ENCODE peak calls at places on chromosomes 6 and 20, in four cellular contexts. R is tibial nerve, Q is suprapubic skin, O is right lobe of liver. I is an unnamed sample.

GRCh38 chr6:104625536-104625935 is 234.2 kb downstream of the HACE1 start:
- DNase-seq in R (no peak), Q (no peak), O (no peak), I (peak; percentile 62)

GRCh38 chr20:64228086-64228485 is 27.5 kb upstream of the PCMTD2 start:
- DNase-seq in Q (no peak), R (no peak), O (no peak), I (no peak)

GRCh38 chr6:36692861-36693702 is 4.5 kb upstream of the RAB44 start:
- DNase-seq in R (no peak), Q (peak; percentile 79), O (no peak), I (no peak)

GRCh38 chr6:47179286-47179685 is 130.4 kb downstream of the TNFRSF21 start:
- DNase-seq in O (no peak), Q (no peak), R (no peak), I (no peak)

GRCh38 chr20:63519765-63520593 is 586 bp upstream of the PPDPF start:
- DNase-seq in R (no peak), Q (peak; percentile 92), O (peak; percentile 72), I (no peak)

GRCh38 chr6:104638841-104639290 is 220.9 kb downstream of the HACE1 start:
- DNase-seq in Q (no peak), R (no peak), O (no peak), I (no peak)

GRCh38 chr6:138586638-138587037 is 87.3 kb upstream of the NHSL1 start:
- DNase-seq in Q (no peak), O (no peak), R (no peak), I (no peak)

GRCh38 chr6:148082721-148083120 is 259.9 kb upstream of the SASH1 start:
- DNase-seq in R (no peak), O (no peak), Q (no peak), I (no peak)

GRCh38 chr20:44097521-44098255 is 89.3 kb downstream of the JPH2 start:
- DNase-seq in Q (no peak), O (no peak), R (no peak), I (no peak)

GRCh38 chr6:124535299-124535698 is 426.9 kb upstream of the RNF217 start:
- DNase-seq in Q (no peak), O (no peak), R (no peak), I (no peak)

GRCh38 chr6:47483516-47483852 is 5.9 kb downstream of the CD2AP start:
- DNase-seq in Q (no peak), R (no peak), O (no peak), I (no peak)

GRCh38 chr20:32538526-32538918 is 46.6 kb downstream of the NOL4L start:
- DNase-seq in O (no peak), R (no peak), Q (no peak), I (no peak)

GRCh38 chr6:35719830-35720733 is 16.8 kb upstream of the ARMC12 start:
- DNase-seq in O (no peak), Q (peak; percentile 78), R (no peak), I (no peak)

GRCh38 chr6:28537065-28537464 is 11.4 kb downstream of the GPX5 start:
- DNase-seq in O (no peak), R (no peak), Q (no peak), I (no peak)

GRCh38 chr20:53216856-53217576 is 244.9 kb downstream of the TSHZ2 start:
- DNase-seq in O (peak; percentile 85), Q (peak; percentile 77), R (peak; percentile 63), I (no peak)

GRCh38 chr6:144215402-144215931 is 65.2 kb downstream of the STX11 start:
- DNase-seq in Q (no peak), O (peak; percentile 29), R (no peak), I (no peak)

GRCh38 chr6:169618526-169619490 is 83.0 kb downstream of the WDR27 start:
- DNase-seq in Q (no peak), R (no peak), O (no peak), I (peak; percentile 93)

GRCh38 chr6:44338228-44339122 is 4.0 kb upstream of the SPATS1 start:
- DNase-seq in R (peak; percentile 53), Q (no peak), O (no peak), I (no peak)

GRCh38 chr6:64280569-64280968 is 645.0 kb downstream of the PHF3 start:
- DNase-seq in O (no peak), Q (no peak), R (no peak), I (no peak)

GRCh38 chr20:47451602-47451904 is 50.1 kb upstream of the NCOA3 start:
- DNase-seq in Q (no peak), O (no peak), R (no peak), I (no peak)

GRCh38 chr6:134436950-134437349 is 119.0 kb upstream of the SGK1 start:
- DNase-seq in Q (no peak), O (no peak), R (no peak), I (no peak)

GRCh38 chr6:154319231-154319858 is 37.3 kb downstream of the IPCEF1 start:
- DNase-seq in O (no peak), R (no peak), Q (no peak), I (peak; percentile 70)

GRCh38 chr6:4613795-4614194 is 162.4 kb upstream of the CDYL start:
- DNase-seq in O (no peak), Q (no peak), R (no peak), I (no peak)

GRCh38 chr6:25942561-25943147 is 12.2 kb upstream of the SLC17A2 start:
- DNase-seq in R (no peak), O (no peak), Q (no peak), I (no peak)

GRCh38 chr20:4957939-4958362 is 43.4 kb downstream of the SLC23A2 start:
- DNase-seq in O (no peak), R (no peak), Q (no peak), I (no peak)

GRCh38 chr6:148973809-148974208 is 227.0 kb downstream of the UST start:
- DNase-seq in R (no peak), Q (no peak), O (no peak), I (no peak)

GRCh38 chr20:3744806-3745685 is 12.6 kb downstream of the HSPA12B start:
- DNase-seq in O (peak; percentile 71), R (peak; percentile 43), Q (no peak), I (no peak)

GRCh38 chr6:168034537-168034936 is 37.1 kb downstream of the KIF25 start:
- DNase-seq in O (no peak), Q (no peak), R (no peak), I (no peak)

GRCh38 chr6:33624856-33625255 is 3.7 kb downstream of the ITPR3 start:
- DNase-seq in R (no peak), O (no peak), Q (no peak), I (no peak)

GRCh38 chr6:119985952-119986736 is 636.6 kb upstream of the MAN1A1 start:
- DNase-seq in O (no peak), R (no peak), Q (no peak), I (no peak)

DNA sequence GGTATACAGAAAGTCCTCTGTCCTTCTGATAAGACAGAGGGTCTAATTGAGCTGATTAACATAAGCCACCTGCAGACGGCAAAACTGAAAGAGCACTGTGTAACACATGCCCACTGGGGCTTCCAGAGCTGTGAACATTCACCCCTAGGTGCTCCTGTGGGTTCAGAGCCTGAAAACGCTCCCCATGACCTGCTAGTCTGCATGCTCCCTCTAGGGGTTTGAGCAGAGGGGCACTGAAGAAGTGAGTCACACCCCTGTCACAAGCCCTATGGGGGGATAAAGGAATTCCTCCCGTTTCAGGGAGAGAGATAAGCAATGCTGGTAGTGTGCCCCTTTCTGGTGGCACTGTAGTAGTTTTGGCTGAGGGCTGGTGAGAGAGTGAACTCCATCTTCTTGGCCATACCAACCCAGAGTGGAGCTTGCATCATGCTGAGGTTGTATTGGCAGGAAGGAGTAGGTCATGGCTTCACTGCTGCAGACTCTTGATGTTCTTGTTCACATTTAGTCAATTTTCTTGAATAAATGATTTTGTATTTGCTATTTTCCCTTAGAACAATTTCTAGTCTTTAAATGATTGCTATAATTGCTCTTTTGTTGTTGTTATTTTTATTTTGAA is 637.5 kb upstream of the MAN1A1 start:
- DNase-seq in R (no peak), Q (no peak), O (no peak), I (no peak)
- TF ChIP-seq CTCF in R (no peak), Q (no peak), O (no peak), I (no peak)

GRCh38 chr6:75207211-75207984 is 1.5 kb upstream of the COL12A1 start:
- DNase-seq in R (no peak), O (no peak), Q (no peak), I (no peak)

GRCh38 chr6:75204222-75204958 is 1.5 kb downstream of the COL12A1 start:
- DNase-seq in O (peak; percentile 68), R (peak; percentile 64), Q (peak; percentile 85), I (peak; percentile 59)

GRCh38 chr6:75206338-75207210 is 721 bp upstream of the COL12A1 start:
- DNase-seq in O (no peak), Q (no peak), R (no peak), I (no peak)

GRCh38 chr6:75204959-75205775 is 686 bp downstream of the COL12A1 start:
- DNase-seq in Q (peak; percentile 82), O (no peak), R (peak; percentile 33), I (no peak)

GRCh38 chr6:75205776-75206334 is at the start of gene COL12A1:
- DNase-seq in Q (peak; percentile 97), O (peak; percentile 54), R (peak; percentile 94), I (peak; percentile 96)
- H3K27me3 ChIP-seq in Q (peaks cover 42% of the 10 kb centered on the region), O (peaks cover 7% of the 10 kb centered on the region), R (peaks cover 5% of the 10 kb centered on the region), I (no peaks in the 10 kb centered on the region)

GRCh38 chr6:17169291-17169690 is 67.4 kb downstream of the STMND1 start:
- DNase-seq in Q (no peak), R (no peak), O (no peak), I (no peak)
- TF ChIP-seq CTCF in Q (no peak), R (no peak), O (no peak), I (no peak)

DNA sequence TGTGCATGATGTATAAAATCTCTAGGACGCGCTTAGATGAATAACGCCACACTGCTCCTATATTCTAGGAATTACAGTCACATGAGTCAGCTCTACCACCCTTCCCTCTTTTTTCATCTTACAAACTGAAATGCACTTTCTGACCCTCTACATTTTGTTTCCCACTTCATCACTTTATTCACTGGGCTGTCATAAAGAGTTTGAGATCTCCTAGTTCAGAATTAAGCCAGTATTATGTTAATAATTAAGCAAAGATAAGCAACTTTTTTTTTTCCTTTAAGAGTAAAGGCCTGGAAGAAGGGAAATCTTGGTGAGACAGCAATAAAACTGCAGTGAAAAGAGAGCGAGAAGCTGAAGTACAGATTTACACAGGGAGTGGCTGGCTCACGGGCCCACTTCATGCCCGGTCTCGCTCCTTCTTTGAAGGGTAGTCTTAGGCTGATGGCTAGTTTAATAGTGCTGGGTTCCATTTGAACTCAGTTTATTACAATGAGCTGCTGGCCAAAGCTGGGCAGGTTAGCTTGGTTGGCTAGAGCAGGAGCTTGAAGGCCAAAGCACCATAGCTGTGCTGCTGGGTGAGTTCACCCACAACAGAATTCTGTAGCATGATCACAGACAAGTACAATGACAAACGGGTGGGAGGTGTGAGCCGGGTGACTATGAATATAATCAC is 110.6 kb downstream of the MAP7 start:
- DNase-seq in Q (no peak), O (no peak), R (no peak), I (no peak)
- H3K27me3 ChIP-seq in Q (no peaks in the 10 kb centered on the region), O (no peaks in the 10 kb centered on the region), R (no peaks in the 10 kb centered on the region), I (no peaks in the 10 kb centered on the region)

GRCh38 chr20:31440012-31440659 is at the start of gene DEFB123:
- DNase-seq in R (no peak), O (no peak), Q (no peak), I (no peak)
- TF ChIP-seq CTCF in R (no peak), O (no peak), Q (no peak), I (no peak)

DNA sequence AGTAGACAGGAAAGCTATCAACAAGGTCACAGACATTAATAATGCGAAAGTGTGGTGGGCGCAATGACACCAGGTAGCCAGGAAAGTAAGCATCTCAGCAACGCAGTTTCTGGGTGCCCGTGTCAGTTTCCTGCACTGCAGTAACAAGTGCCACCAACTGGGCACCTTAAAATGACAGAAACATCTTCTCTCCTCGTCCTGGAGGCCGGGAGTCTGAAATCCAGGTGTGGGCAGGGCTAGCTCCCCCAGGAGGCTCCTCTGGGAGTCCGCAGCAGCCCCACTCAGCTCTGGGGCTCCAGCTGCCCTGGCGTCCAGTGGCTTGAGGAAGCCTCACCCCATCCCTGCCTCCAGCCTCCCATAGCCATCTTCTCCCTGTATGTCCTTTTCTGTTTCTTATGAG is 387.2 kb downstream of the TAF4 start:
- DNase-seq in O (no peak), Q (no peak), R (no peak), I (no peak)
- H3K27me3 ChIP-seq in O (no peaks in the 10 kb centered on the region), Q (peaks cover 18% of the 10 kb centered on the region), R (no peaks in the 10 kb centered on the region), I (no peaks in the 10 kb centered on the region)